ENCODE peak calls at places on chromosomes 7 and 10, in four cellular contexts. B, V, Y and C are unnamed samples.
A peak's percentile ranks its signal among the peaks of the same experiment; 100 is the strongest.

GRCh38 chr7:28920424-28920823 is 37.7 kb downstream of the TRIL start:
- DNase-seq in B (no peak), V (no peak), Y (no peak), C (no peak)

GRCh38 chr7:99019523-99020412 is 124.1 kb downstream of the SMURF1 start:
- DNase-seq in B (no peak), V (no peak), Y (no peak), C (no peak)

GRCh38 chr7:137669706-137670105 is 177.1 kb downstream of the DGKI start:
- DNase-seq in V (no peak), B (no peak), Y (no peak), C (no peak)

GRCh38 chr7:118029881-118030422 is 154.0 kb upstream of the LSM8 start:
- DNase-seq in V (no peak), B (no peak), Y (no peak), C (no peak)

GRCh38 chr10:94546058-94546595 is 539 bp downstream of the HELLS start:
- DNase-seq in Y (no peak), B (peak; percentile 22), V (peak; percentile 13), C (peak; percentile 28)

GRCh38 chr7:69232445-69233376 is 365.6 kb upstream of the AUTS2 start:
- DNase-seq in Y (no peak), V (no peak), B (no peak), C (peak; percentile 32)

GRCh38 chr7:50355817-50356178 is 51.3 kb downstream of the IKZF1 start:
- DNase-seq in Y (no peak), B (peak; percentile 88), V (no peak), C (no peak)

GRCh38 chr10:89279449-89279869 is 22.4 kb upstream of the IFIT2 start:
- DNase-seq in Y (no peak), B (no peak), V (no peak), C (no peak)

GRCh38 chr10:124999433-125000365 is 57.8 kb downstream of the ZRANB1 start:
- DNase-seq in V (no peak), B (no peak), Y (no peak), C (no peak)

GRCh38 chr7:123749537-123749857 is 694 bp upstream of the WASL start:
- DNase-seq in B (peak; percentile 72), Y (no peak), V (peak; percentile 68), C (no peak)

DNA sequence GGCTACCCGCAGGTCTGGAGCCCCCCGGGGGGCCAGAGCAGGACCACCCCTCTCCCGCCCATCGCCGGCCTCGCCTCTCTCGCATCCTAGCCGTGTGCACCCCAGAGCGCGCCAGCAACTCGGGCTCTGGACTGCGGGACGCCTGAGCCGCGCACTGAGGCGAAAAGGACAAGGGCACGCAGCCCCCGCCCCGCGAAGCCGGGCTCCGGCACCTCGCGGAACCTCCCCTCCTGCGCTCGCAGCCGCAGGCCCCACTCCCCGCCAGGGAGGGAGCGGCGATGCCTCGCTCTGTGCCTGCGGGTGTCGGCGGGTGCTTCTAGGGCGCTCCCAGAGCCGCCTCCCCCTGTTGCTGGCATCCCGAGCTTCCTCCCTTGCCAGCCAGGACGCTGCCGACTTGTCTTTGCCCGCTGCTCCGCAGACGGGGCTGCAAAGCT is at the start of gene ITGB8:
- DNase-seq in Y (no peak), B (no peak), V (no peak), C (peak; percentile 31)
- TF ChIP-seq TARDBP in Y (no peak), B (no peak), V (no peak), C (no peak)

GRCh38 chr7:105213619-105214018 is 175.1 kb downstream of the SRPK2 start:
- DNase-seq in Y (no peak), V (no peak), B (no peak), C (no peak)

GRCh38 chr7:105210721-105211205 is 178.0 kb downstream of the SRPK2 start:
- DNase-seq in B (no peak), V (no peak), Y (peak; percentile 66), C (no peak)

GRCh38 chr7:105209870-105210269 is 178.9 kb downstream of the SRPK2 start:
- DNase-seq in V (no peak), B (no peak), Y (no peak), C (no peak)

GRCh38 chr7:105209433-105209832 is 179.3 kb downstream of the SRPK2 start:
- DNase-seq in Y (no peak), V (no peak), B (no peak), C (no peak)

DNA sequence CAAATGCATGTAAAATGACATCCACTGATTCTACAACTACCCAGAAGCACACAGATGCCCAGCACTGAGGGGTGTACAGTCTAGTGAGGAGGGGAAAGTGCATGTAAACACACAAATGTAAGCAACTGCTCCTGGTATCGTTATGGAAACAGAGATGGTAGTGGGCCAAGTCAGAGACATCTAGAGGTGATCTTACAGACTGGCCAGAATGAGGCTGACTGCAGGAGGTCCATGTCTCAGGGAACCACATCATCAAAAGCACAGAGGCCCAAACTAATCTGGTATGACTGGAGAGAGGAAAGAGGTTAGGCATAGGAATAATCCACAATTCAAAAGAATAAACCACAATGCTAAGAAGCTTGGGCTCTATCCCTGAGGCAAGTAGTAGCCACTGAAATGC is 176.5 kb downstream of the SRPK2 start:
- DNase-seq in B (no peak), Y (no peak), V (no peak), C (no peak)
- TF ChIP-seq SP1 in B (no peak), Y (no peak), V (no peak), C (no peak)

GRCh38 chr10:78290131-78290750 is 256.6 kb downstream of the RPS24 start:
- DNase-seq in B (no peak), V (no peak), Y (no peak), C (no peak)

GRCh38 chr10:78295242-78295641 is 261.6 kb downstream of the RPS24 start:
- DNase-seq in B (no peak), Y (no peak), V (no peak), C (no peak)

GRCh38 chr10:78291733-78292132 is 258.1 kb downstream of the RPS24 start:
- DNase-seq in V (no peak), B (no peak), Y (no peak), C (no peak)

GRCh38 chr10:78292250-78292986 is 258.8 kb downstream of the RPS24 start:
- DNase-seq in V (no peak), B (no peak), Y (no peak), C (no peak)

GRCh38 chr10:78292987-78293865 is 259.6 kb downstream of the RPS24 start:
- DNase-seq in B (no peak), Y (no peak), V (peak; percentile 24), C (peak; percentile 23)
- TF ChIP-seq FOXM1 in B (no peak), Y (no peak), V (no peak), C (no peak)

GRCh38 chr10:77843264-77843663 is 83.3 kb downstream of the DLG5 start:
- DNase-seq in Y (no peak), B (no peak), V (no peak), C (no peak)

GRCh38 chr10:77844177-77844576 is 82.4 kb downstream of the DLG5 start:
- DNase-seq in Y (no peak), B (no peak), V (no peak), C (no peak)

GRCh38 chr10:77846718-77847311 is 79.7 kb downstream of the DLG5 start:
- DNase-seq in Y (no peak), B (peak; percentile 79), V (peak; percentile 53), C (peak; percentile 84)

GRCh38 chr10:77845455-77845850 is 81.1 kb downstream of the DLG5 start:
- DNase-seq in Y (no peak), B (no peak), V (no peak), C (no peak)

GRCh38 chr10:77844713-77845454 is 81.7 kb downstream of the DLG5 start:
- DNase-seq in B (no peak), Y (no peak), V (no peak), C (no peak)
- TF ChIP-seq TARDBP in B (no peak), Y (no peak), V (no peak), C (no peak)

GRCh38 chr10:31698169-31698890 is 230.3 kb downstream of the ARHGAP12 start:
- DNase-seq in V (no peak), Y (no peak), B (no peak), C (no peak)

GRCh38 chr10:31693499-31693898 is 235.1 kb downstream of the ARHGAP12 start:
- DNase-seq in V (no peak), B (no peak), Y (no peak), C (no peak)

GRCh38 chr10:31700222-31700621 is 228.4 kb downstream of the ARHGAP12 start:
- DNase-seq in B (no peak), V (no peak), Y (no peak), C (no peak)

GRCh38 chr10:31694929-31695837 is 233.4 kb downstream of the ARHGAP12 start:
- DNase-seq in Y (no peak), B (no peak), V (no peak), C (no peak)

DNA sequence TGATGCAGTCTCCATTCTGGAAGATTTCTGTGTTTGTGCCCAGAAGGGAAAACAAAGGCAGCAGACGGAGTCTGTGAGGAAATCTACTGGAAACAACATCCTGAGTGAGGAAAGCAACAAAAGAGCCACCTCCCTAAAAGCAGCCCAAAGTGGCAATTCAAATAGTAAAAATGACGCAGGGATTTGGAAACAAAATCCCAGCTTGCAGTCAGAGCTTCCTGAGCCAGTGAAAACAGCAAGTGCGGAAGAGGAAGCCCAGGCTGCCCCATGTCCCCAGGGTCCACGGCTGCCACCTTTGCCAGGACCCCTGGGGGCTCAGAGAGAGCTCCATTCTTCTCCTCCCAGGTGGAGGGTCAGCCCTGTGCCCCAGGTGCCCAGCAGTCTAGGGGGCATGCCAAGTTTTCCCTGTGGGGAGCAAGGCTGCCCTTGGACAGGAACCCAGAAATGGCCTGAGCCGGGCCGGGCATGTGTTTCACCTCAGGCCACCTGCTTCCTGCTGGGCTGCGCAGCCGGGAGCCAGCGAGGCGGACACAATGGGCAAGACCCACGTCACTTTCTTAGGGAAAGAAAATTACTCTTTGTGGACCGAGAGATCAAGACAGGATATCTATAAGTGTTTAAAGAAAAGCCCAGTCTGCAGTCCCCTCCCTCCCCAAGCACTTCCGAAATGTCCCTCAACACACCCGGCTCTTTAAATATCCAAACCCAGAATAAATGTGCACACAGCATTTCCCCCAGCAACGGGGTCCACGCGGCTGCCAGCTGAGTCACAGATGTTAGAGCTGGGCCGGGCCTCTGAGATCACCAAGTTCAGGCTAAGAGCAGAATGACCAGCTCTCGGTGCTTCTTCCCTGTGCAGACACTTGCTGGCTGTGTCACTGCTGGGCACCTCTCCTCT is 231.1 kb downstream of the ARHGAP12 start:
- DNase-seq in B (no peak), Y (no peak), V (no peak), C (no peak)
- TF ChIP-seq SP1 in B (no peak), Y (no peak), V (no peak), C (no peak)

GRCh38 chr7:134315679-134316538 is 821 bp downstream of the SLC35B4 start:
- DNase-seq in V (no peak), B (peak; percentile 32), Y (no peak), C (no peak)
- TF ChIP-seq FOXM1 in V (no peak), B (no peak), Y (no peak), C (no peak)

GRCh38 chr10:122671355-122671754 is 28.3 kb downstream of the C10orf120 start:
- DNase-seq in B (no peak), Y (no peak), V (no peak), C (no peak)
- TF ChIP-seq TARDBP in B (no peak), Y (no peak), V (no peak), C (no peak)